ENCODE peak calls at places on chromosomes 4 and X, in ten cellular contexts. U is keratinocyte, C is hepatocyte, E is uterus, H is mucosa of descending colon, F is PC-9, D is heart left ventricle, Z is Panc1, M is ovary, Q is transverse colon. W is an unnamed sample.

GRCh38 chr4:128859887-128860774 is 50.6 kb downstream of the JADE1 start:
- DNase-seq in U (no peak), C (peak; percentile 23), E (no peak), H (no peak), F (no peak), D (no peak), Z (no peak), M (no peak), Q (no peak), W (no peak)

GRCh38 chr4:176270669-176271068 is 1.6 kb upstream of the ASB5 start:
- DNase-seq in U (peak; percentile 81), C (peak; percentile 65), E (peak; percentile 24), H (no peak), F (peak; percentile 93), D (no peak), Z (peak; percentile 83), M (no peak), Q (no peak), W (no peak)

GRCh38 chrX:148670277-148670676 is 169.9 kb downstream of the AFF2 start:
- DNase-seq in U (no peak), C (no peak), E (no peak), H (no peak), F (no peak), D (no peak), Z (no peak), M (no peak), Q (no peak), W (no peak)

GRCh38 chrX:118976599-118977340 is 2.4 kb downstream of the LONRF3 start:
- DNase-seq in U (no peak), C (peak; percentile 56), E (peak; percentile 23), H (peak; percentile 89), F (peak; percentile 78), D (peak; percentile 20), Z (no peak), M (peak; percentile 45), Q (peak; percentile 82), W (peak; percentile 58)

GRCh38 chrX:109880629-109881028 is 122.3 kb upstream of the TMEM164 start:
- DNase-seq in U (no peak), C (no peak), E (no peak), H (no peak), F (no peak), D (no peak), Z (no peak), M (no peak), Q (no peak), W (no peak)

GRCh38 chr4:184529283-184529682 is 54.9 kb upstream of the IRF2 start:
- DNase-seq in U (peak; percentile 92), C (no peak), E (no peak), H (no peak), F (peak; percentile 55), D (no peak), Z (no peak), M (no peak), Q (no peak), W (no peak)

GRCh38 chr4:112381996-112382692 is 85.0 kb downstream of the ALPK1 start:
- DNase-seq in U (no peak), C (no peak), E (no peak), H (no peak), F (no peak), D (no peak), Z (no peak), M (no peak), Q (no peak), W (no peak)

GRCh38 chr4:53734584-53735363 is 143.5 kb upstream of the LNX1 start:
- DNase-seq in U (no peak), C (no peak), E (no peak), H (no peak), F (no peak), D (no peak), Z (no peak), M (no peak), Q (no peak), W (no peak)

GRCh38 chr4:183797445-183798248 is 107.5 kb upstream of the STOX2 start:
- DNase-seq in U (no peak), C (peak; percentile 65), E (no peak), H (peak; percentile 66), F (no peak), D (peak; percentile 38), Z (no peak), M (no peak), Q (peak; percentile 53), W (peak; percentile 56)

GRCh38 chrX:102129473-102129872 is 4.0 kb downstream of the TCEAL2 start:
- DNase-seq in U (no peak), C (no peak), E (no peak), H (no peak), F (no peak), D (no peak), Z (no peak), M (no peak), Q (no peak), W (no peak)

GRCh38 chrX:1242901-1243402 is 25.7 kb upstream of the CSF2RA start:
- DNase-seq in U (no peak), C (no peak), E (no peak), H (no peak), F (peak; percentile 95), D (no peak), Z (no peak), M (no peak), Q (no peak), W (no peak)

GRCh38 chr4:28287837-28288236 is 1427.2 kb downstream of the STIM2 start:
- DNase-seq in U (peak; percentile 84), C (peak; percentile 15), E (no peak), H (no peak), F (peak; percentile 78), D (no peak), Z (no peak), M (no peak), Q (no peak), W (no peak)

DNA sequence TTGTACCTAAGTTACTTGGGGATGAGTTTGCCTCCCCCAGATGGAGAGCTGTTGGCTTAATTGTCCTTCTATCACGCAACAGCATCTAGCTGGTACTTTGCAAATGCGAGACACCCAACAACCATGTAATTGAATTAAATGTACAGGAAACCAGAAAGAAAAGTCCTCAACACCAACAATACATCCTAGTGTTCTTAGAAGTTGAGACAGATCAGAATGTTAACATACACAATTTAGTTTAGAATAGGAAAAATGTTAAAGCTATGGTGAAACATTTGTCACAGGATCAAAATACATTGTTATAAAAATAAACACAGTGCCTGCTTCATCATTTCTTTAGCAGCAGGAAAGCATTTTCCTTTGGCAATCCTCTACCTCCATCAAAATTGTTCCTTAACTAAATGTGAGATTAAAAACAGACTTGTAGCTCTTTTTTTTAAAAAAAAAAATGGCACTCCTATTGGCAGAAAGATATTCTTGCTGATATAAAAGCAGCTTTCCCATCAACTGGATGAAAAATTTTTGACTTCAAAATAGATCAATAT is 163.1 kb upstream of the MID1 start:
- DNase-seq in U (no peak), C (no peak), E (no peak), H (no peak), F (no peak), D (no peak), Z (no peak), M (no peak), Q (no peak), W (no peak)
- TF ChIP-seq CTCF in U (no peak), C (no peak), E (no peak), H (no peak), F (no peak), D (no peak), Z (no peak), M (no peak), Q (no peak), W (no peak)

DNA sequence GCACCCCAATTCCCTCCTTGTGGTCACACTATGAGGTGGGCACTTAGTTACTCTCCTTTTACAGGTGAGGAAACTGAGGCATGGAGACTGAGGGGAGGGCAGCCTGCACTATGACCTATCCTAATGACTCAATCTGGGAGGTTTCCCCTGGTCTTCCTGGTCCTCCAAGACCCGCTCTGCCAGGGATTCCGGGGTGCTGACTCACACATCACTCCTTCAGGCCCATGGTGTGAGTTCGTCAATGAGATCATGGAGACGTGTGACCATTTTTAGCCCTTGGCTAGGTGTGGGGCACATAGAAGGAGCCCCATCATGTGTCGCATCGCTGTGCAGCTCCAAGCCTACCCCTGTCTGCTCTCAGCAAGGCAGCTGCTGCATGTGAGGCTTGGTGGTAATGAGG is 32.4 kb upstream of the BCOR start:
- DNase-seq in U (peak; percentile 63), C (no peak), E (peak; percentile 50), H (no peak), F (peak; percentile 77), D (no peak), Z (no peak), M (no peak), Q (no peak), W (no peak)
- H3K4me1 ChIP-seq in U (peaks cover 19% of the 10 kb centered on the region), C (no peaks in the 10 kb centered on the region), E (no peaks in the 10 kb centered on the region), H (no peaks in the 10 kb centered on the region), F (no peaks in the 10 kb centered on the region), D (no peaks in the 10 kb centered on the region), Z (no peaks in the 10 kb centered on the region), M (no peaks in the 10 kb centered on the region), Q (no peaks in the 10 kb centered on the region), W (peaks cover 5% of the 10 kb centered on the region)

GRCh38 chrX:104253567-104254441 is 929 bp downstream of the ESX1 start:
- DNase-seq in U (no peak), C (no peak), E (no peak), H (no peak), F (no peak), D (no peak), Z (no peak), M (no peak), Q (no peak), W (no peak)
- H3K4me3 ChIP-seq in U (peak overlapping the region; percentile 33), C (no peak overlapping the region), E (peak overlapping the region; percentile 21), H (no peak overlapping the region), F (peak overlapping the region; percentile 52), D (no peak overlapping the region), Z (peak overlapping the region; percentile 43), M (no peak overlapping the region), Q (no peak overlapping the region), W (no peak overlapping the region)

GRCh38 chr4:121676388-121677075 is 20.2 kb downstream of the ANXA5 start:
- DNase-seq in U (no peak), C (peak; percentile 84), E (no peak), H (no peak), F (no peak), D (no peak), Z (no peak), M (no peak), Q (no peak), W (no peak)

GRCh38 chr4:121677524-121677923 is 19.3 kb downstream of the ANXA5 start:
- DNase-seq in U (no peak), C (no peak), E (no peak), H (no peak), F (no peak), D (no peak), Z (no peak), M (no peak), Q (no peak), W (no peak)

GRCh38 chr4:121674696-121675095 is 22.1 kb downstream of the ANXA5 start:
- DNase-seq in U (no peak), C (no peak), E (no peak), H (no peak), F (no peak), D (no peak), Z (no peak), M (no peak), Q (no peak), W (no peak)

GRCh38 chr4:121674191-121674590 is 22.6 kb downstream of the ANXA5 start:
- DNase-seq in U (no peak), C (no peak), E (no peak), H (no peak), F (no peak), D (no peak), Z (no peak), M (no peak), Q (no peak), W (no peak)

DNA sequence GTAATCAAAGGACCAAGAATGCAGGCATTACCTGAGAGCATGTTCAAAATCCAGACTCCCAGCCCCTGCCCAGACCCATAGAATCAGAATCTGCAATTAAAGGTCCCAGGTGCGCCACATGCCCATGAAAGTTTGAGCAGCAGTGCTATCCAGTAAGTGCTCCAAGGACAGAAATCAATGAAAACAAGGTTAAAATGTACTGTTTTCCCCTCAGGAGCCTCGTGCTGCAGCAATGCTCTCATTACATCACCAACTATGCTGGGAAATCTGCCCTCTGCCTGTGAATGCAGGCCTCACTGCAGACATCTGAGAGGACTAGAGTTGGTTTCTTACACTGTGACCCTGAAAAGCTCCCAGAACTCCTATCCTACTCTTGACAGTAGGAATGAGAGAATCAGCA is 21.1 kb downstream of the ANXA5 start:
- DNase-seq in U (no peak), C (peak; percentile 64), E (no peak), H (no peak), F (no peak), D (no peak), Z (no peak), M (no peak), Q (no peak), W (no peak)
- TF ChIP-seq CTCF in U (no peak), C (peak; percentile 41), E (no peak), H (no peak), F (no peak), D (no peak), Z (peak; percentile 8), M (no peak), Q (no peak), W (no peak)